ENCODE peak calls at places on chromosome 11, in five cellular contexts. One of them, this sample, is unnamed.

GRCh38 chr11:45810431-45811108 is 5.6 kb downstream of the SLC35C1 start:
- DNase-seq in GM12865: no peak
- DNase-seq in colonic mucosa: no peak
- DNase-seq in CD8-positive, alpha-beta T cell: no peak
- DNase-seq in esophagus muscularis mucosa: no peak
- DNase-seq in this sample: no peak

GRCh38 chr11:106668147-106668546 is 350.1 kb downstream of the GUCY1A2 start:
- DNase-seq in GM12865: no peak
- DNase-seq in colonic mucosa: no peak
- DNase-seq in CD8-positive, alpha-beta T cell: no peak
- DNase-seq in esophagus muscularis mucosa: no peak
- DNase-seq in this sample: no peak

GRCh38 chr11:2582436-2582931 is 117.3 kb downstream of the KCNQ1OT1 start:
- DNase-seq in GM12865: no peak
- DNase-seq in colonic mucosa: no peak
- DNase-seq in CD8-positive, alpha-beta T cell: no peak
- DNase-seq in esophagus muscularis mucosa: no peak
- DNase-seq in this sample: no peak

GRCh38 chr11:33646629-33647028 is 54.0 kb downstream of the C11orf91 start:
- DNase-seq in GM12865: no peak
- DNase-seq in colonic mucosa: no peak
- DNase-seq in CD8-positive, alpha-beta T cell: no peak
- DNase-seq in esophagus muscularis mucosa: no peak
- DNase-seq in this sample: peak

GRCh38 chr11:125381499-125381898 is 114.6 kb downstream of the FEZ1 start:
- DNase-seq in GM12865: no peak
- DNase-seq in colonic mucosa: no peak
- DNase-seq in CD8-positive, alpha-beta T cell: no peak
- DNase-seq in esophagus muscularis mucosa: no peak
- DNase-seq in this sample: no peak

GRCh38 chr11:540583-541432 is 3.5 kb downstream of the LRRC56 start:
- DNase-seq in GM12865: no peak
- DNase-seq in colonic mucosa: no peak
- DNase-seq in CD8-positive, alpha-beta T cell: no peak
- DNase-seq in esophagus muscularis mucosa: no peak
- DNase-seq in this sample: no peak

GRCh38 chr11:134228625-134229024 is 4.2 kb downstream of the VPS26B start:
- DNase-seq in GM12865: peak
- DNase-seq in colonic mucosa: no peak
- DNase-seq in CD8-positive, alpha-beta T cell: peak
- DNase-seq in esophagus muscularis mucosa: no peak
- DNase-seq in this sample: peak

GRCh38 chr11:119389611-119390254 is 8.2 kb upstream of the USP2 start:
- DNase-seq in GM12865: peak
- DNase-seq in colonic mucosa: no peak
- DNase-seq in CD8-positive, alpha-beta T cell: no peak
- DNase-seq in esophagus muscularis mucosa: no peak
- DNase-seq in this sample: no peak

GRCh38 chr11:100629671-100630070 is 57.4 kb upstream of the ARHGAP42 start:
- DNase-seq in GM12865: no peak
- DNase-seq in colonic mucosa: no peak
- DNase-seq in CD8-positive, alpha-beta T cell: no peak
- DNase-seq in esophagus muscularis mucosa: no peak
- DNase-seq in this sample: no peak

GRCh38 chr11:47553417-47553746 is 450 bp upstream of the CELF1 start:
- DNase-seq in GM12865: no peak
- DNase-seq in colonic mucosa: no peak
- DNase-seq in CD8-positive, alpha-beta T cell: no peak
- DNase-seq in esophagus muscularis mucosa: no peak
- DNase-seq in this sample: peak
- TF ChIP-seq CTCF in GM12865: no peak
- TF ChIP-seq CTCF in colonic mucosa: no peak
- TF ChIP-seq CTCF in CD8-positive, alpha-beta T cell: peak
- TF ChIP-seq CTCF in esophagus muscularis mucosa: peak
- TF ChIP-seq CTCF in this sample: no peak

GRCh38 chr11:128389461-128389976 is 197.8 kb downstream of the ETS1 start:
- DNase-seq in GM12865: no peak
- DNase-seq in colonic mucosa: no peak
- DNase-seq in CD8-positive, alpha-beta T cell: no peak
- DNase-seq in esophagus muscularis mucosa: no peak
- DNase-seq in this sample: no peak
- H3K4me3 ChIP-seq in GM12865: no peak
- H3K4me3 ChIP-seq in colonic mucosa: no peak
- H3K4me3 ChIP-seq in CD8-positive, alpha-beta T cell: no peak
- H3K4me3 ChIP-seq in esophagus muscularis mucosa: no peak
- H3K4me3 ChIP-seq in this sample: no peak

GRCh38 chr11:44454686-44455085 is 110.8 kb upstream of the CD82 start:
- DNase-seq in GM12865: no peak
- DNase-seq in colonic mucosa: no peak
- DNase-seq in CD8-positive, alpha-beta T cell: no peak
- DNase-seq in esophagus muscularis mucosa: no peak
- DNase-seq in this sample: no peak

GRCh38 chr11:44453213-44453612 is 112.2 kb upstream of the CD82 start:
- DNase-seq in GM12865: no peak
- DNase-seq in colonic mucosa: no peak
- DNase-seq in CD8-positive, alpha-beta T cell: no peak
- DNase-seq in esophagus muscularis mucosa: no peak
- DNase-seq in this sample: no peak

GRCh38 chr11:44457862-44458261 is 107.6 kb upstream of the CD82 start:
- DNase-seq in GM12865: no peak
- DNase-seq in colonic mucosa: no peak
- DNase-seq in CD8-positive, alpha-beta T cell: no peak
- DNase-seq in esophagus muscularis mucosa: no peak
- DNase-seq in this sample: no peak

GRCh38 chr11:44453871-44454270 is 111.6 kb upstream of the CD82 start:
- DNase-seq in GM12865: no peak
- DNase-seq in colonic mucosa: no peak
- DNase-seq in CD8-positive, alpha-beta T cell: no peak
- DNase-seq in esophagus muscularis mucosa: no peak
- DNase-seq in this sample: no peak

GRCh38 chr11:44456544-44457270 is 108.8 kb upstream of the CD82 start:
- DNase-seq in GM12865: peak
- DNase-seq in colonic mucosa: no peak
- DNase-seq in CD8-positive, alpha-beta T cell: no peak
- DNase-seq in esophagus muscularis mucosa: no peak
- DNase-seq in this sample: no peak
- TF ChIP-seq CTCF in GM12865: peak
- TF ChIP-seq CTCF in colonic mucosa: no peak
- TF ChIP-seq CTCF in CD8-positive, alpha-beta T cell: no peak
- TF ChIP-seq CTCF in esophagus muscularis mucosa: no peak
- TF ChIP-seq CTCF in this sample: peak

GRCh38 chr11:43746670-43747069 is 66.1 kb downstream of the HSD17B12 start:
- DNase-seq in GM12865: no peak
- DNase-seq in colonic mucosa: no peak
- DNase-seq in CD8-positive, alpha-beta T cell: no peak
- DNase-seq in esophagus muscularis mucosa: no peak
- DNase-seq in this sample: no peak

GRCh38 chr11:43756575-43756974 is 76.0 kb downstream of the HSD17B12 start:
- DNase-seq in GM12865: no peak
- DNase-seq in colonic mucosa: no peak
- DNase-seq in CD8-positive, alpha-beta T cell: no peak
- DNase-seq in esophagus muscularis mucosa: no peak
- DNase-seq in this sample: peak

GRCh38 chr11:43747130-43747802 is 66.7 kb downstream of the HSD17B12 start:
- DNase-seq in GM12865: no peak
- DNase-seq in colonic mucosa: no peak
- DNase-seq in CD8-positive, alpha-beta T cell: no peak
- DNase-seq in esophagus muscularis mucosa: no peak
- DNase-seq in this sample: no peak

GRCh38 chr11:43748095-43748494 is 67.6 kb downstream of the HSD17B12 start:
- DNase-seq in GM12865: no peak
- DNase-seq in colonic mucosa: no peak
- DNase-seq in CD8-positive, alpha-beta T cell: no peak
- DNase-seq in esophagus muscularis mucosa: no peak
- DNase-seq in this sample: no peak

GRCh38 chr11:43751726-43752125 is 71.2 kb downstream of the HSD17B12 start:
- DNase-seq in GM12865: no peak
- DNase-seq in colonic mucosa: no peak
- DNase-seq in CD8-positive, alpha-beta T cell: no peak
- DNase-seq in esophagus muscularis mucosa: no peak
- DNase-seq in this sample: no peak
- H3K4me3 ChIP-seq in GM12865: no peak
- H3K4me3 ChIP-seq in colonic mucosa: no peak
- H3K4me3 ChIP-seq in CD8-positive, alpha-beta T cell: no peak
- H3K4me3 ChIP-seq in esophagus muscularis mucosa: no peak
- H3K4me3 ChIP-seq in this sample: no peak

This sample was measured in AG10803.